ENCODE peak calls at places on chromosomes 7 and 10, in ten cellular contexts. Y is foreskin keratinocyte; N is sigmoid colon; H is BJ; U is endodermal cell; A is osteoblast; P is activated CD8-positive, alpha-beta T cell treated with anti-CD3 and anti-CD28 coated beads for 36 hours; O is endothelial cell of umbilical vein; M is RWPE1; D is HFFc6. W is an unnamed sample.

GRCh38 chr7:75055830-75056431 is 17.7 kb downstream of the RCC1L start:
- DNase-seq in Y (no peak), N (peak), H (peak), U (no peak), A (peak), P (no peak), O (peak), M (no peak), D (no peak), W (no peak)

GRCh38 chr10:6256439-6256838 is 53.7 kb downstream of the PFKFB3 start:
- DNase-seq in Y (peak), N (no peak), H (no peak), U (no peak), A (no peak), P (no peak), O (no peak), M (no peak), D (no peak), W (no peak)

GRCh38 chr10:132909491-132910071 is 32.8 kb downstream of the CFAP46 start:
- DNase-seq in Y (no peak), N (peak), H (no peak), U (no peak), A (peak), P (no peak), O (no peak), M (no peak), D (no peak), W (no peak)

GRCh38 chr10:48625013-48625412 is 20.1 kb upstream of the ARHGAP22 start:
- DNase-seq in Y (no peak), N (no peak), H (no peak), U (no peak), A (peak), P (no peak), O (peak), M (no peak), D (peak), W (no peak)

GRCh38 chr7:113100091-113100723 is 13.6 kb upstream of the GPR85 start:
- DNase-seq in Y (peak), N (peak), H (no peak), U (no peak), A (no peak), P (no peak), O (no peak), M (no peak), D (no peak), W (no peak)

GRCh38 chr10:93718937-93719725 is 16.7 kb upstream of the FRA10AC1 start:
- DNase-seq in Y (no peak), N (no peak), H (no peak), U (no peak), A (no peak), P (no peak), O (no peak), M (no peak), D (no peak), W (no peak)

GRCh38 chr10:124650820-124651401 is 93.3 kb downstream of the FAM53B start:
- DNase-seq in Y (no peak), N (no peak), H (no peak), U (no peak), A (no peak), P (peak), O (no peak), M (no peak), D (no peak), W (no peak)

GRCh38 chr10:31072453-31072852 is 40.8 kb upstream of the ZNF438 start:
- DNase-seq in Y (no peak), N (no peak), H (no peak), U (no peak), A (no peak), P (no peak), O (peak), M (no peak), D (no peak), W (no peak)

GRCh38 chr7:50558380-50559051 is 6.7 kb downstream of the DDC start:
- DNase-seq in Y (no peak), N (no peak), H (no peak), U (no peak), A (no peak), P (no peak), O (no peak), M (no peak), D (no peak), W (peak)

GRCh38 chr7:151806204-151806603 is 70.7 kb downstream of the PRKAG2 start:
- DNase-seq in Y (no peak), N (no peak), H (no peak), U (no peak), A (no peak), P (no peak), O (peak), M (no peak), D (no peak), W (no peak)

GRCh38 chr10:15651175-15651574 is 68.5 kb downstream of the ITGA8 start:
- DNase-seq in Y (no peak), N (no peak), H (no peak), U (no peak), A (no peak), P (no peak), O (no peak), M (no peak), D (no peak), W (no peak)

GRCh38 chr7:55065511-55066229 is 46.9 kb downstream of the EGFR start:
- DNase-seq in Y (peak), N (no peak), H (no peak), U (peak), A (peak), P (no peak), O (peak), M (peak), D (peak), W (no peak)

GRCh38 chr7:32298403-32299132 is 191.6 kb downstream of the LSM5 start:
- DNase-seq in Y (no peak), N (no peak), H (no peak), U (peak), A (peak), P (no peak), O (no peak), M (no peak), D (no peak), W (no peak)

GRCh38 chr10:128860574-128860973 is 606.5 kb upstream of the MGMT start:
- DNase-seq in Y (no peak), N (no peak), H (no peak), U (no peak), A (no peak), P (no peak), O (no peak), M (no peak), D (no peak), W (peak)

GRCh38 chr10:20956843-20957242 is 59.7 kb upstream of the NEBL start:
- DNase-seq in Y (peak), N (no peak), H (no peak), U (no peak), A (no peak), P (no peak), O (no peak), M (no peak), D (no peak), W (no peak)

GRCh38 chr7:23467731-23468720 is 2.3 kb downstream of the IGF2BP3 start:
- DNase-seq in Y (no peak), N (no peak), H (no peak), U (peak), A (peak), P (peak), O (peak), M (no peak), D (peak), W (no peak)

GRCh38 chr10:96292971-96293909 is 11.0 kb upstream of the DNTT start:
- DNase-seq in Y (no peak), N (no peak), H (no peak), U (peak), A (peak), P (no peak), O (peak), M (peak), D (peak), W (no peak)

GRCh38 chr7:16989883-16990413 is 108.2 kb upstream of the AGR3 start:
- DNase-seq in Y (peak), N (peak), H (no peak), U (no peak), A (peak), P (no peak), O (peak), M (peak), D (peak), W (no peak)

GRCh38 chr7:16299853-16300252 is 121.5 kb downstream of the CRPPA start:
- DNase-seq in Y (no peak), N (no peak), H (no peak), U (no peak), A (no peak), P (no peak), O (no peak), M (no peak), D (no peak), W (no peak)

DNA sequence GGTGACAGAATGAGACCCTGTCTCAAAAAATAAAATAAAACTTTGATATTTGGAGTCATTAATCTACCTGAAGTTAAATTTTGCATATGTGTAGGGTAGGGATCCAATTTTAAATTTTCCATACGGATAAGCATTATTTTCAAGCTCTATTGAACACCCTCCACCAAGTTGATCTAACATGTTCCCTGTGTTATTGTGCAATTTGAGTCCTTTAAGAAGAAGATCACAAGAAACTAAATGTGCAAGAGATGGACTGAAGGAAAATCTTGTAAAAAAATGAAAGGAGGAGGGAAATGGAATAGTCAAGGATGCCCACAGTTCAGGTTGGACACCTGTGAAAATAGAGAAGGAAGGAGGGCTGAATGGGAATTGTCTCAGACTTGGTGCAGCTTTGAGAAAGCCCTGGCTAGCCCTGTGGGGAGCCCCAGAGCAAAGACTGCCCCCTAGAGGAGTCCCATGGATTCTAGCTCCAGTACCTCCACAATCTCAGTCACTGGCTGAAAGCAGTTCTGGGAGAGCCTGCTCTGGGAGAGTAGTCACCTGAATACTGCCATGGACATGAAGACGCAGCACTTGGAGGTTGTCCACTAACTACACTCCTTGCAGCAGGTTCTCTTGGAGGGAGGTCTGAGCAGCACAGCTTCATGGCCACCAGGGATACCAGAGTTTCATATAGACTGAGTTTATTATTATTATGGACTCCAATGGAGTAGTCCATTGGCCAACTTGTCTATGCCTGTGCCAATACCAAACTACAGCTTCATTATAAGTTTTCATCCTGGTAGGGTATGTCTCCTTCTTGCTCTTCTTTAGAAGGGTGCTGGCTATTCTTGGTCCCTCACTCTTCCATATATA is 5.7 kb upstream of the TIAL1 start:
- DNase-seq in Y (no peak), N (no peak), H (no peak), U (peak), A (peak), P (peak), O (peak), M (no peak), D (peak), W (peak)
- TF ChIP-seq CTCF in Y (peak), N (no peak), H (peak), U (peak), A (peak), P (peak), O (peak), M (no peak), D (peak), W (peak)

GRCh38 chr7:731440-732085 is 4.5 kb upstream of the PRKAR1B start:
- DNase-seq in Y (no peak), N (peak), H (no peak), U (no peak), A (no peak), P (no peak), O (no peak), M (no peak), D (no peak), W (no peak)

GRCh38 chr7:734214-734613 is 7.1 kb upstream of the PRKAR1B start:
- DNase-seq in Y (no peak), N (no peak), H (no peak), U (no peak), A (no peak), P (no peak), O (no peak), M (no peak), D (no peak), W (no peak)

GRCh38 chr7:730501-731439 is 3.7 kb upstream of the PRKAR1B start:
- DNase-seq in Y (no peak), N (peak), H (no peak), U (no peak), A (peak), P (no peak), O (no peak), M (no peak), D (no peak), W (no peak)

GRCh38 chr7:732556-732955 is 5.5 kb upstream of the PRKAR1B start:
- DNase-seq in Y (no peak), N (no peak), H (no peak), U (no peak), A (no peak), P (no peak), O (no peak), M (no peak), D (no peak), W (no peak)

GRCh38 chr7:732094-732541 is 5.0 kb upstream of the PRKAR1B start:
- DNase-seq in Y (no peak), N (peak), H (no peak), U (peak), A (no peak), P (peak), O (peak), M (peak), D (no peak), W (peak)
- TF ChIP-seq CTCF in Y (peak), N (peak), H (no peak), U (peak), A (no peak), P (no peak), O (peak), M (no peak), D (no peak), W (peak)

DNA sequence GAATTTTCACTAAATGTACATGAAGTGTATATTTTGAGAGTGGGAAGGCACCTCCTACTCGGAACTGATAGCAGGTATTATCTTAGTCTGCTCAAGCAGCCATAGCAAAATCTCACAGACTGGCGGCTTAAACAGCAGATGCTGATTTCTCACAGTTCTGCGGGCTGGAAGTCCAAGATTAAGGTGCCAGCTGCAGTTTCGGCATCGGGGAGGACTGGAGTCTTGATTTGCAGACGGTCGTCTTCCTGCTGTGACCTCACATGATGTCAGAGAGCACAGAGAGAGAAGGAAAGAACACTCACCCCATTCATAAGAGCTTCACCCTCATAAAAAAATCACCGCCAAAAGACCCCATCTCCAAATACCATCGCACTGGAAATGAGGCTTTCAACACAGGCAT is 216.5 kb upstream of the PITRM1 start:
- DNase-seq in Y (no peak), N (no peak), H (no peak), U (no peak), A (no peak), P (no peak), O (no peak), M (no peak), D (no peak), W (no peak)
- TF ChIP-seq CTCF in Y (no peak), N (no peak), H (no peak), U (no peak), A (no peak), P (no peak), O (no peak), M (no peak), D (no peak), W (no peak)

DNA sequence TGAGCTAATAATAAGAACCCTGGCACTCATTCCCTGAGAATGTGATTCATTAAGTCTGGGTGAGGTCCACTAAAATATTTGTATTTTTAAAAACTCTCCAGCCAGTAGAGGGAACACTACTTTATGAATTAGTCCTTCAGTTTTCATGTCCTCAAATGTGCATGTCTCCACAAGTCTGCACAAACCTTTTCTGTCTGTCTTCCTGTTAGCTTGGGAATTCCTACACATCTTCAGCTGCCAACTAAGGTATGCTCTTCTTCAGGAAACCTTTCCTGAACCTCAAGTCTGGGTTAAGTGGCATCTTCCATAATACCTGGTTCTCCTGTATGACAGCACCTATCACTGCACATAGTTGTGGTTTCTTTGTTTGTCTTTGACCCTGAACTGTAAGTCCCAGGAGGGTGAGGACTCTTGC is 119.6 kb upstream of the MKX start:
- DNase-seq in Y (peak), N (no peak), H (peak), U (no peak), A (no peak), P (no peak), O (peak), M (peak), D (peak), W (no peak)
- TF ChIP-seq CTCF in Y (peak), N (no peak), H (no peak), U (no peak), A (peak), P (no peak), O (no peak), M (peak), D (peak), W (peak)

DNA sequence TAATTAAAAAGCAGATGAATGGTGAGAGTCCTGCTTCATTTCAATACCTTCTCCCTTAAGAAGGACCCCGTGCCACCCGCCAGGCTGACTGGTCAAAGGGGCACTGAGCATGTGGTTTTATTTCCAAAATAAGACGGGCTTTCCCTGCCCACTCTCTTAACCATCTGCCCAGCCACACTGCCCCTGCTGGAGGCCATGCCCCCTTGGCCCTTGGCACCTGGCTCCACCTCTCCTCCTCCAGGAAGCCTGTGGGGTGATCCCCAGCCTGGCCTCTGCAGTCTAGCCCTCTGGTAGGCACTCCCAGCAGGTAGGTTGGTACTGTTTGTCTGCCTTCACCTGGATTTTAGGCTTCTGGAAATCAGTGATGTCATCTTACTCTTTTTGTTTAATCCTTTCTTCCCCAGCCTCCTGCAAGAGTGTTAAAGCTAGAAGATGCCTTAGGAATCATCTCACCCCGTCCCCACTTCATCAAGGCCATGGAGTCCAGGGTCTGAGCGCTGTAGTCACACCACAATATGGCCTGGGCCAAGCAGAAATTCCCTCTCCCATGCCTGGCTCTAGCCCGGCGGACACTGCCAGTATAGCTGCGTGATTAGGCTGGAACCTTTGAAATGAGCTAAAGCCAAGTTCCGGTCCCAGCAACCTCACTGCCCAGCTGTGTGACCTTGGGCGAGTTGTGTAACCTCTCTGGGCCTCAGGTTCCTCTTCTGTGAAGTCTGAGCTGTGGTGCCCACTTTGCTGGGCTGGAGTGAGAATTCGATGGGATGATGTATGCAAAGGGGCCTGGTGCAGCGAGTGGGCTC is 118.2 kb downstream of the ZMIZ1 start:
- DNase-seq in Y (no peak), N (no peak), H (no peak), U (no peak), A (no peak), P (no peak), O (no peak), M (no peak), D (no peak), W (no peak)
- TF ChIP-seq CTCF in Y (no peak), N (no peak), H (no peak), U (no peak), A (no peak), P (no peak), O (no peak), M (no peak), D (no peak), W (no peak)

DNA sequence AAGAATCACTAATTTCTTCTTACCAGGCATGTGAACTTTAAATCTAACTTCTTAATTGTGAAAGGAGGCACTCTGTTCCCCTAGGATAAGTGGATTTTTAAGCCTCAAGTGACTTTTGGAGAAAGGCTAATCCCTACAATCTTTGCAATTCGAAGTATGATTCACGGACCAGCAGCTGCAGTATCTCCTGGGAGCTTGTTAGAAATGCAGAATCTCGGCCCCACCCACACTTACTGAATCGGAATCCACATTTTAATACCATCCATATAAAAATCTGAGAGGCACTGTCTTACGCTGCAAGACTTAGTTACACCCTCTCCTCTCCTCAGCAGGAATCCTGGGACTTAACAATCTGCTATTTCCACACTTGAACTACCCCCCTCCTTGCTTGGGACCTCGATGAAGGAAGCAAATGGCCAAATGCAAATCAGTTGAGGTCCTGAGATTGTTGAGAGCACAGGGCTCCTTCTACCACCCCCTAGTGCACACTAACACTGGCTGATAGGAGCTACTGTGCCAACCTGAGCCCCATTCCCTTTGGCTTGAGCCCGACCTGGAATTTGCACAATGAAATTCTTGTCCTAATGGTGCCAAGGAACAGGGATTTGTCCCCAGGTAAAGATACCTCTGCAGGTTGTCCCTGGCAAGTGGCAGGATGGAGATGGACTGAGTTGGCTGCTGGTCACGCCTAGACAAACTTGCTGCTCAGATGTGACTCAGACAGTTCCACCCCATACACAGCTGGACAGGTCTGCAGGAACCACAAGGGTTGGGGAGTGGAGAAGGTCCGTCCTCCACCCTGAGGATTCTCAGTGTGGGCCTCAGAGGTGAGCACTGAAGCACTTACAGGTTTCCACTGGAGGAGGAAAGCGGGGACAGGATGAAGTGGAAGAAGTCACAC is 20.8 kb downstream of the ITPRIP start:
- DNase-seq in Y (no peak), N (peak), H (peak), U (no peak), A (peak), P (no peak), O (no peak), M (no peak), D (no peak), W (no peak)
- TF ChIP-seq CTCF in Y (no peak), N (no peak), H (no peak), U (peak), A (peak), P (no peak), O (no peak), M (no peak), D (peak), W (no peak)

W was measured in osteocyte.